ENCODE peak calls at places on chromosome 7, in four cellular contexts. G, Y, O and E are unnamed samples.

GRCh38 chr7:158255156-158255555 is 332.5 kb downstream of the PTPRN2 start:
- DNase-seq in G (no peak), Y (no peak), O (no peak), E (peak; percentile 7)

GRCh38 chr7:24441331-24442059 is 131.8 kb upstream of the PALS2 start:
- DNase-seq in G (no peak), Y (no peak), O (no peak), E (no peak)

GRCh38 chr7:47948096-47948790 is at the start of gene PKD1L1:
- DNase-seq in G (no peak), Y (no peak), O (no peak), E (no peak)

GRCh38 chr7:157500171-157500960 is 163.6 kb downstream of the DNAJB6 start:
- DNase-seq in G (no peak), Y (no peak), O (no peak), E (no peak)

GRCh38 chr7:121832347-121832746 is 40.6 kb upstream of the PTPRZ1 start:
- DNase-seq in G (no peak), Y (no peak), O (no peak), E (no peak)

GRCh38 chr7:23645822-23646221 is 34.2 kb upstream of the FAM221A start:
- DNase-seq in G (no peak), Y (no peak), O (no peak), E (no peak)

GRCh38 chr7:47347346-47347745 is 234.6 kb downstream of the TNS3 start:
- DNase-seq in G (no peak), Y (no peak), O (no peak), E (no peak)

GRCh38 chr7:84637568-84638338 is 443.2 kb upstream of the SEMA3A start:
- DNase-seq in G (peak; percentile 20), Y (peak; percentile 92), O (no peak), E (no peak)

GRCh38 chr7:74575083-74575803 is 82.3 kb upstream of the GTF2I start:
- DNase-seq in G (no peak), Y (peak; percentile 49), O (no peak), E (no peak)

GRCh38 chr7:28858206-28858605 is 99.9 kb downstream of the TRIL start:
- DNase-seq in G (no peak), Y (peak; percentile 26), O (no peak), E (no peak)

GRCh38 chr7:40915061-40915460 is 780.3 kb downstream of the SUGCT start:
- DNase-seq in G (no peak), Y (peak; percentile 10), O (no peak), E (no peak)

GRCh38 chr7:96127746-96128145 is 194.2 kb downstream of the SLC25A13 start:
- DNase-seq in G (peak; percentile 70), Y (peak; percentile 8), O (no peak), E (no peak)

GRCh38 chr7:127900735-127901685 is 130.2 kb downstream of the LRRC4 start:
- DNase-seq in G (peak; percentile 70), Y (no peak), O (no peak), E (no peak)

GRCh38 chr7:124720195-124720594 is 45.4 kb downstream of the GPR37 start:
- DNase-seq in G (no peak), Y (no peak), O (no peak), E (no peak)

GRCh38 chr7:99806839-99807478 is 20.9 kb upstream of the CYP3A43 start:
- DNase-seq in G (no peak), Y (no peak), O (no peak), E (no peak)

GRCh38 chr7:38830826-38831225 is 78.2 kb downstream of the VPS41 start:
- DNase-seq in G (no peak), Y (no peak), O (no peak), E (no peak)

GRCh38 chr7:23474098-23474828 is 4.0 kb upstream of the IGF2BP3 start:
- DNase-seq in G (peak; percentile 99), Y (peak; percentile 97), O (peak; percentile 87), E (peak; percentile 95)

GRCh38 chr7:141362580-141363435 is 188.4 kb upstream of the AGK start:
- DNase-seq in G (no peak), Y (peak; percentile 80), O (no peak), E (no peak)

GRCh38 chr7:128231021-128231420 is 10.1 kb upstream of the LEP start:
- DNase-seq in G (no peak), Y (no peak), O (no peak), E (no peak)

DNA sequence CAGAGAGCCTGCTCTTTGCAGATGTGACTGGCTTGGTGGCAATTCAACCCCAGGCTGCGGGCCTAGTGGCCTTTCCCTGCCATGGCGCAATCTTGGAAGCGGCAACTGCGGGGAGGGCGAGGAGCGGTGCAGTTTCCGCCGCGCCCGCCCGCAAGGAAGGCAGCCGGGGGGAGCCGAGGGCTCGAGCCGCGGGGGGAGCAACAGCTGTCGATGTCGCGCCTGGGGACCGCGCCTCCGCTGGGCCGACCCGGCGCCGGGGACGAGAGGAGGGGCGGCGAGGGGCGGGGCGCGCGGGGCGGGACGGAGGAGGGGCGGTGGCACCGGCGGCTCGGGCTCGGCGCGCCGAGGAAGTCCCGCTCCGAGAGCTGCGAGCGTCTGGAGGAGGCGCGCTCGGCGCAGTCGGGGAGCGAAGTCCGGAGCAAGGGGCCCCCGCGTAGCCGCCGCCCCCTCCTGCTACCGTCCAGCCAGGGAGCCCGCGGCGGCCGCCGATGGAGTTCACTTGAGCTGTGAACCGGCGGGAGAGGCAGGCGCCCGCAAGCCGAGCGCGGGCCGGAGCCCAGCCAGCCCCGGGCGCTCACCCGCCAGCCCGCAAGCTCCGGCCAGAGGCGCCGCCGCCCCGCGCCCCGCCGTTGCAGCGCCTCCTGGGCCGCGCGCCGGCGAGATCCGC is 438.1 kb upstream of the GALNT17 start:
- DNase-seq in G (peak; percentile 91), Y (peak; percentile 55), O (peak; percentile 63), E (peak; percentile 81)
- TF ChIP-seq CTCF in G (peak; percentile 39), Y (peak; percentile 11), O (peak; percentile 46), E (peak; percentile 19)

GRCh38 chr7:16295558-16295957 is 125.8 kb downstream of the CRPPA start:
- DNase-seq in G (no peak), Y (no peak), O (no peak), E (no peak)

GRCh38 chr7:16299853-16300252 is 121.5 kb downstream of the CRPPA start:
- DNase-seq in G (no peak), Y (no peak), O (no peak), E (no peak)

GRCh38 chr7:16293669-16294425 is 127.5 kb downstream of the CRPPA start:
- DNase-seq in G (no peak), Y (no peak), O (no peak), E (no peak)

GRCh38 chr7:16301251-16301650 is 120.1 kb downstream of the CRPPA start:
- DNase-seq in G (no peak), Y (no peak), O (no peak), E (no peak)

GRCh38 chr7:16298221-16298620 is 123.1 kb downstream of the CRPPA start:
- DNase-seq in G (no peak), Y (no peak), O (no peak), E (no peak)
- TF ChIP-seq CTCF in G (no peak), Y (no peak), O (no peak), E (no peak)

GRCh38 chr7:132614428-132615076 is 38.3 kb upstream of the PLXNA4 start:
- DNase-seq in G (peak; percentile 75), Y (peak; percentile 43), O (peak; percentile 3), E (peak; percentile 33)
- TF ChIP-seq CTCF in G (peak; percentile 48), Y (peak; percentile 8), O (peak; percentile 29), E (peak; percentile 20)

GRCh38 chr7:54709283-54709682 is 49.7 kb downstream of the SEC61G start:
- DNase-seq in G (no peak), Y (no peak), O (no peak), E (no peak)
- TF ChIP-seq CTCF in G (no peak), Y (no peak), O (no peak), E (no peak)

DNA sequence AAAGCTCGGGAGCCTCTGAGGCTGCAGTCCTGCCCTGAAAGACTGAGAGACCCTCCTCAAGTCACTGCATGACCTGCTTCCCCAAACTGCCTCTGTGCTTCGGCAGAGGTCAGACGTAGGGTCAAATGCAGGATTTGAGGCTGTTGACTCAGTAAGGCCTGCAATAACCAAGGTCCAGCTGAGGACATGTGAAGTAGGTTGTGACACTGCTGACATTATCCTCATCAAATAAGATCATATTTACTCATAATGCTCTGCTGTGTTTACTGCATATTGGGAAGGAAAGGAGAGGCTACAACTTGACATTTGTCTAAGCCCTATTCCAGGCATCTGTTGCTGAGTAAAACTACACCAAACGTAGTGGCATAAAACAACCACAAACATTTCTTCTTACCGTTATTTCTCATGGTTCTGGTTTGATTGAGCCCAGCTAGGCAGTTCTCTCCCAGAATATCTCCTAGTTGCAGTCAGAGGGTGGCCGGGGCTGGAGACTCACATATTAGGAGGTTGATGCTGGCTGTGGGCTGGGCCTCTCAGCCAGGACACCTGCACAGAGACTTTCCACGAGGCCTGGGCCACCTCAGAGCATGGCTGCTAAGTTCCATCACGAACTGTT is 122.1 kb upstream of the STK17A start:
- DNase-seq in G (no peak), Y (no peak), O (no peak), E (no peak)
- TF ChIP-seq CTCF in G (no peak), Y (no peak), O (no peak), E (no peak)

GRCh38 chr7:81140775-81141174 is 221.9 kb upstream of the SEMA3C start:
- DNase-seq in G (no peak), Y (no peak), O (no peak), E (no peak)
- TF ChIP-seq CTCF in G (no peak), Y (no peak), O (no peak), E (no peak)

DNA sequence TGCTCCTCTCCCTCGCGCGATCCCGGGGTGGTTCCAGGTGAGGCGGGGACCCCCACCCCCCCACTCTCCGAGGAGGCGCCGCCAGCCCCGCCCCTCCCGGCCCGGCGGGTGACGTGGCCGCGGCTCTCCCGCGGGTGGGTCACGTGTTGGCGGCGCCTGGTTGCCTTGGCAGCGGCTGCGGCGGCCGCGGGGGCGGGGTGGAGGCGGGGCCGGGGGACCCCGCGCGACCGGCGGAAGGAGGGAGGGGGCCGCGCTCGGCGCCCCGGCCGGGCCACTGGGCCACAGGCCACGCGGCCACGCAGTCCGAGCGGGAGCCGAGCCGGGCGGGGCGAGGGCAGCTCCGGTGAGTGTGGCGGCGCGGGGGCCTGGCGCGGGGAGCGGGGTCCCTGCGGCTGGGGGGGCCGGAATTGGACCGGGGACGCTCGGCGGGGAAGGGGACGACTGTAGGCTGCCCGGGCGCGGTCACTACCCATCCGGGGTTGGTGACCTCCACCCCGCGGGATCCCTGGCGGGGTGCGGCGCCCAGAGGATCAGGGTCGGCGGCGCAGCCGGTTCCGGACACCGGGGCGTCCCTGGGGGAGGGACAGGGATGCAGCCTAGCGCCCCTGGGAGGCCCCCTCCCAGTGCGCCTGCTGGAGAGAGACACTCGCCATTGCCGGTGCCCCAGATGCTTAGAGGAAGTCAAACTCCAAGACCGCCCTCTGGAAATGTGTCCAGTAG is at the start of gene ORAI2:
- DNase-seq in G (peak; percentile 87), Y (peak; percentile 75), O (peak; percentile 70), E (peak; percentile 83)
- TF ChIP-seq CTCF in G (no peak), Y (no peak), O (no peak), E (no peak)

DNA sequence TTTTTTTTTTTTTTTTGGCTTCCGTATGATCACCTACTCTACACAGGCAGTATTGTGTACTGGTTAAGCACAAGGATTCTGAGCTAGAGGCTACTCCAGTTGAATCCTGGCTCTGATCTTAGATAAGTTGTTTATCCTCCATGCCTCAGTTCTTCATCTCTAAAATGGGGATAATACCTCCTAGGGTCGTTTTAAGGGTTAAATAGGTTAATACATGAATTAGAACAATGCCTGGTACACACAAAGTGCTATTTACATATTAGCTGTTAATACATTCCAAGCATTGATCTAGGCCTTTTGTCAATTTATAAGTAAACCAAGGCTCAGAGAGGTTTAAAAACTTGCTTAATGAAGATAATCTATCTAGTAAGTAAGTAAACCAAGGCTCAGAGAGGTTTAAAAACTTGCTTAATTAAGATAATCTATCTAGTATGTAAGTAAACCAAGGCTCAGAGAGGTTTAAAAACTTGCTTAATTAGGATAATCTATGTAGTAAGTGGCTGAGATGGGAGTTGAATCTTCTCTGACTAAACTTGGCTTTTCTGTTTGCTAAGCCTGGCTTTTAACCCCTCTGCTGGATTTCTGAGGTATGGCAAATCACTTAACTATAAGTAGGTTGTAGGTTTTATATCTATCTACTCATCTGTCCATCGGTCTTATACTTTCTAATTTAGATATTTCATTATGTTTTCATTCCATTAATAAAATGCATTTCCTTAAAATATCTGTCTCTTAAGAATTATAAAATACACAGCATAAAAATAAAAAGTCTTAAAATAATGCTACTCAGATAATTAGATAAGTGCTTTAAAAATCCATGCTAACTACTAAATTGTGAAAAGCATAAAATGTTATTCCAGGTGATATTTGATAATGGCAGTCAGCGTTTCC is 59.2 kb downstream of the ST7 start:
- DNase-seq in G (peak; percentile 42), Y (peak; percentile 58), O (no peak), E (no peak)
- TF ChIP-seq CTCF in G (peak; percentile 35), Y (peak; percentile 65), O (peak; percentile 56), E (peak; percentile 40)